ENCODE peak calls at places on chromosomes 4 and X, in eight cellular contexts. O, P, F, Y, R, T, G and H are unnamed samples.

GRCh38 chr4:77418333-77418732 is 187.3 kb upstream of the CXCL13 start:
- DNase-seq in G (no peak), Y (peak; percentile 41), T (peak; percentile 15), O (no peak), F (no peak), R (no peak), P (no peak), H (no peak)

GRCh38 chrX:2398341-2398656 is 102.5 kb downstream of the DHRSX start:
- DNase-seq in O (no peak), R (no peak), F (no peak), T (no peak), G (no peak), Y (no peak), P (no peak), H (no peak)

GRCh38 chrX:9995855-9996339 is 28.7 kb downstream of the CLDN34 start:
- DNase-seq in G (peak; percentile 85), Y (peak; percentile 74), O (peak; percentile 89), P (peak; percentile 77), R (peak; percentile 73), T (peak; percentile 79), F (peak; percentile 70), H (peak; percentile 90)

GRCh38 chr4:25215506-25215905 is 18.3 kb upstream of the PI4K2B start:
- DNase-seq in G (no peak), P (no peak), R (no peak), F (no peak), T (no peak), Y (no peak), O (no peak), H (no peak)

GRCh38 chr4:14236359-14236758 is 608.8 kb upstream of the BOD1L1 start:
- DNase-seq in F (no peak), Y (no peak), O (no peak), T (no peak), G (no peak), R (no peak), P (no peak), H (no peak)

GRCh38 chr4:20483416-20483815 is 216.8 kb upstream of the PACRGL start:
- DNase-seq in O (no peak), P (no peak), Y (no peak), G (no peak), T (no peak), F (no peak), R (no peak), H (no peak)

GRCh38 chr4:60656171-60656570 is 544.0 kb upstream of the ADGRL3 start:
- DNase-seq in G (no peak), Y (peak; percentile 44), P (no peak), F (no peak), T (no peak), O (no peak), R (no peak), H (peak; percentile 48)

GRCh38 chr4:2667428-2667827 is 88.7 kb downstream of the TNIP2 start:
- DNase-seq in P (no peak), O (no peak), F (no peak), Y (no peak), R (no peak), T (no peak), G (no peak), H (peak; percentile 21)

GRCh38 chr4:2363056-2363719 is 55.3 kb downstream of the ZFYVE28 start:
- DNase-seq in R (no peak), P (peak; percentile 58), Y (no peak), T (peak; percentile 77), G (peak; percentile 74), F (no peak), O (peak; percentile 51), H (peak; percentile 6)

GRCh38 chrX:154398668-154399526 is 720 bp downstream of the RPL10 start:
- DNase-seq in R (peak; percentile 81), G (peak; percentile 87), O (peak; percentile 92), P (peak; percentile 74), T (peak; percentile 86), F (peak; percentile 74), Y (peak; percentile 72), H (peak; percentile 82)

GRCh38 chrX:28966335-28966734 is 379.1 kb downstream of the IL1RAPL1 start:
- DNase-seq in G (no peak), O (no peak), P (no peak), Y (peak; percentile 5), F (no peak), T (no peak), R (peak; percentile 1), H (peak; percentile 10)

GRCh38 chrX:9282325-9282724 is 182.5 kb upstream of the TBL1X start:
- DNase-seq in F (no peak), P (no peak), G (no peak), O (no peak), R (no peak), T (no peak), Y (no peak), H (no peak)

GRCh38 chr4:22237846-22238513 is 277.9 kb downstream of the ADGRA3 start:
- DNase-seq in Y (no peak), O (no peak), G (no peak), T (peak; percentile 45), R (no peak), P (peak; percentile 16), F (no peak), H (no peak)

GRCh38 chr4:37400326-37400881 is 155.9 kb downstream of the NWD2 start:
- DNase-seq in R (no peak), F (no peak), O (no peak), P (no peak), T (no peak), Y (no peak), G (no peak), H (no peak)

GRCh38 chr4:5204781-5205180 is 153.5 kb downstream of the STK32B start:
- DNase-seq in Y (peak; percentile 40), R (no peak), P (no peak), G (no peak), T (no peak), O (no peak), F (no peak), H (no peak)

GRCh38 chrX:130330706-130331105 is 9.0 kb upstream of the SLC25A14 start:
- DNase-seq in F (peak; percentile 22), P (peak; percentile 59), T (peak; percentile 45), G (peak; percentile 39), O (peak; percentile 43), R (peak; percentile 35), Y (peak; percentile 57), H (peak; percentile 43)

GRCh38 chr4:108601096-108601495 is 19.3 kb upstream of the RPL34 start:
- DNase-seq in P (no peak), G (no peak), T (no peak), R (no peak), O (no peak), F (no peak), Y (no peak), H (no peak)

GRCh38 chrX:149504226-149504914 is 736 bp downstream of the IDS start:
- DNase-seq in G (peak; percentile 17), R (no peak), F (no peak), P (no peak), T (peak; percentile 13), O (no peak), Y (peak; percentile 30), H (peak; percentile 21)
- TF ChIP-seq CTCF in G (no peak), R (peak; percentile 33), F (peak; percentile 36), P (peak; percentile 9), T (no peak), O (no peak), Y (peak; percentile 49), H (peak; percentile 43)

GRCh38 chrX:46554942-46555341 is 9.7 kb upstream of the ZNF674 start:
- DNase-seq in Y (peak; percentile 63), G (no peak), O (no peak), T (no peak), P (no peak), F (no peak), R (peak; percentile 25), H (peak; percentile 72)
- TF ChIP-seq CTCF in Y (peak; percentile 66), G (no peak), O (peak; percentile 27), T (peak; percentile 34), P (peak; percentile 27), F (peak; percentile 42), R (no peak), H (peak; percentile 33)

GRCh38 chr4:184591070-184591677 is 58.1 kb downstream of the CASP3 start:
- DNase-seq in F (no peak), G (no peak), O (no peak), R (no peak), P (no peak), T (no peak), Y (no peak), H (no peak)

GRCh38 chr4:184588893-184589292 is 60.4 kb downstream of the CASP3 start:
- DNase-seq in P (no peak), Y (no peak), F (no peak), O (no peak), T (no peak), R (no peak), G (no peak), H (peak; percentile 22)

GRCh38 chr4:184593461-184593860 is 55.8 kb downstream of the CASP3 start:
- DNase-seq in F (no peak), Y (no peak), T (no peak), P (no peak), R (no peak), O (no peak), G (no peak), H (no peak)

GRCh38 chr4:184587746-184588145 is 61.5 kb downstream of the CASP3 start:
- DNase-seq in Y (no peak), P (no peak), G (no peak), O (no peak), R (no peak), T (no peak), F (no peak), H (no peak)

DNA sequence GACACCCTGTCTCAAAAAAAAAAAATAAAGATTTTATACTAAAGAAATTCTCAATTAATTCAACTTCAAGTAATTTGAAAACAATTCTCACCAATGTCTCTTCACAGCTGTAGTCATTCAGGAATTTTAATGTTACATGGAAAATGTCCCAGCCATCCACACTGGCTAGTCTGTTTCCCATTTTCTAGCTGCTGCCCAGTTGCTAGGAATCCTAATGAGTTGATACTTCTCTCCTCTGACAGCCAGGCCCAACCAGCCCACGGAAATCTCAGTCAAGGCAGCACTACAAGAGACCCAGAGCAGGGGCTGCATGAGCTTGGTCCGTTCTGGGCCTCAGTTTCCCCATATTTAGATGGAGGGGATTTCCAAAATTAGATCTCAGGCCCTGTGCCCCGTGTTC is 59.1 kb downstream of the CASP3 start:
- DNase-seq in F (no peak), Y (no peak), T (no peak), O (no peak), P (no peak), G (no peak), R (no peak), H (no peak)
- TF ChIP-seq CTCF in F (no peak), Y (no peak), T (no peak), O (no peak), P (no peak), G (no peak), R (no peak), H (no peak)

GRCh38 chrX:1025413-1025812 is 187.0 kb downstream of the CRLF2 start:
- DNase-seq in O (no peak), T (no peak), F (no peak), R (no peak), P (no peak), G (no peak), Y (no peak), H (no peak)

GRCh38 chrX:1027133-1027532 is 185.3 kb downstream of the CRLF2 start:
- DNase-seq in T (no peak), P (no peak), F (no peak), R (no peak), Y (no peak), O (no peak), G (no peak), H (no peak)

GRCh38 chrX:1027680-1028079 is 184.8 kb downstream of the CRLF2 start:
- DNase-seq in P (no peak), Y (no peak), G (no peak), O (no peak), T (no peak), F (no peak), R (no peak), H (no peak)

GRCh38 chrX:1029494-1029893 is 183.0 kb downstream of the CRLF2 start:
- DNase-seq in G (no peak), F (no peak), P (no peak), T (no peak), O (no peak), Y (no peak), R (no peak), H (no peak)

GRCh38 chrX:1026263-1027015 is 186.0 kb downstream of the CRLF2 start:
- DNase-seq in F (no peak), T (no peak), P (no peak), G (no peak), R (no peak), Y (no peak), O (no peak), H (no peak)
- TF ChIP-seq CTCF in F (no peak), T (no peak), P (no peak), G (no peak), R (no peak), Y (no peak), O (no peak), H (no peak)